ENCODE peak calls at places on chromosomes 2 and 18, in four cellular contexts. S is right atrium auricular region, R is body of pancreas, I is IMR-90. X is an unnamed sample.

GRCh38 chr2:54581326-54582039 is 125.4 kb downstream of the SPTBN1 start:
- DNase-seq in S (no peak), R (no peak), I (no peak), X (no peak)

GRCh38 chr2:239151201-239152131 is 249.4 kb downstream of the HDAC4 start:
- DNase-seq in S (peak; percentile 68), R (no peak), I (no peak), X (no peak)

GRCh38 chr18:46573156-46573555 is 83.9 kb downstream of the LOXHD1 start:
- DNase-seq in S (no peak), R (no peak), I (no peak), X (no peak)

GRCh38 chr2:43139996-43140621 is 86.3 kb downstream of the ZFP36L2 start:
- DNase-seq in S (no peak), R (no peak), I (no peak), X (no peak)

GRCh38 chr2:27891063-27891819 is 712 bp downstream of the BABAM2 start:
- DNase-seq in S (peak; percentile 92), R (peak; percentile 74), I (peak; percentile 83), X (peak; percentile 27)

GRCh38 chr18:53698907-53699306 is 525.6 kb downstream of the MBD2 start:
- DNase-seq in S (no peak), R (no peak), I (no peak), X (peak; percentile 79)

GRCh38 chr18:59718108-59719057 is 21.2 kb upstream of the CCBE1 start:
- DNase-seq in S (no peak), R (no peak), I (peak; percentile 95), X (no peak)

GRCh38 chr2:27441958-27442281 is 261 bp upstream of the KRTCAP3 start:
- DNase-seq in S (no peak), R (no peak), I (no peak), X (no peak)

GRCh38 chr2:162200636-162201035 is 42.6 kb downstream of the FAP start:
- DNase-seq in S (no peak), R (no peak), I (no peak), X (no peak)

GRCh38 chr2:24724111-24724775 is 68.9 kb downstream of the PTRHD1 start:
- DNase-seq in S (no peak), R (no peak), I (no peak), X (no peak)

DNA sequence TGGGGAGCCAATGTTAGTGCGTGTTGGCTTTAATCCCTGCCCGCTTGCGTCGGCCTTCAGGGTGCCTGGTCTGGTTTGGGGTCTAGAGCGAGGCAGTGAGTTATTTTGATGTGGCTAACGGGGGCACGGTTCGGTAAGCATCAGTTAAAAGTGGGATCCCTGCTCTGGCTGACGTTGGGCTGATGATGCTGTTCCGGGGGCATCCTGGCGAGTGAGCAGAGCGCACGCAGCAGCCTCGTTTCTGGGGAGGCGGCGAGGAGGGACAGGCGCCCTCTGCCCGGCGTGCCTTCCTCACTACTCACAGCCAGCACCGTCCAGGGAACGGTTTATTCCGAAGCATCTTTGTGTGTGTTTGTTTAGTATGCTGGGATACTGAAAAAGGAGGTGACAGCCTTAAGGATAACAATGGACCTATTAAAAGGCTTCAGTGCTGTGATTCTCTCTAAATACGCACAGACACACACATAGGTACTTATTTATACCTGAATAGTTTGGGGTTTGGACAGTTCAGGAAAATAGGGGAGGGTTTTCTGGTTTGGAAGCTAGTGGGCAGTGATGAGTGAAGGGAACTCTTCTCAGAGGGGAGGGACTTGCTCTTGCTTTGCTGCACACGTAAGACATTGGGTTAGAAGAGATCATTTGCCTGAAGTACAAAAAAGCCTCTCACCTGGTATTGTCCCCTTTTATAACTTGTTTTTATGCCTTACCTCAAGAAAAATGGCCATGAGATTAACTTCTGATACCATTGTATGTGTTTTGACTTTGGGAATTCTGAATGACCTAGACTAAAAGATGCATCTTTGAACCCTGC is 2.1 kb downstream of the CRIM1 start:
- DNase-seq in S (no peak), R (peak; percentile 27), I (peak; percentile 85), X (peak; percentile 61)
- H3K4me1 ChIP-seq in S (peaks cover 45% of the 10 kb centered on the region), R (peaks cover 37% of the 10 kb centered on the region), I (peaks cover 23% of the 10 kb centered on the region), X (no peaks in the 10 kb centered on the region)

DNA sequence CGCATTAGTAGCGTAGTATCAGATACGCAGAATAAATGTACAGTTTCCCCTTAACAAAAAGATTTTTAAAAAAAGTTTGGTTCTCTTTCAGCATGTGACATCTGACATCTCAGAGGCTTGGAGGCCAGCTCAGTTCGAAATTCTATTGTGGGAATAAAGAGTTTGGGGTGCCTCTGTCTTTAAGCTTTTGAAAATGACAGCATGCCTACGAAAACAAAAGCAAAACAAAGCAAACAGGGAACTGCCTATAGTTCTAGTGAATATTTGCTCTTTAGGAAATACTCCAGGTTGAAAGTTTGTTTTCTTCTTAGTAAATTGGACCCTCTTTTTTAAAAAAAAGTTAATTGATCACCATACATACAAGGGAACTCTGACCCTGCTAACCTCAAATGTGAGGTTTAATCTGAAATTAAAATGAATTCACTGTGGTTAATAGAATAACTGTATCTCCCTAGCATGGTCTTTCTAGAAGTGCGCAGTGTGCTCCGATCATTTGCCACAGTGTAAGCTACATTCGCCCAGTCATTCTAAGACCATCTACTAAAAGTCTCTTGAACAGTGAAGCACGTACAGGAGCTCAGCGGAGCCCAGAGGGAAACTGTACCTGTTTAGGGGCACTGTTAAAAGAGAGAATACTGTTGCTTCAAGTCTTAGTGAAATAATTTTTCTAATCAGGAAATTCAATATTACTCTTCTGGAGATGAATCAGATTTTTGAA is 347.0 kb upstream of the CDH2 start:
- DNase-seq in S (no peak), R (no peak), I (no peak), X (no peak)
- H3K4me3 ChIP-seq in S (no peak overlapping the region), R (no peak overlapping the region), I (no peak overlapping the region), X (no peak overlapping the region)

DNA sequence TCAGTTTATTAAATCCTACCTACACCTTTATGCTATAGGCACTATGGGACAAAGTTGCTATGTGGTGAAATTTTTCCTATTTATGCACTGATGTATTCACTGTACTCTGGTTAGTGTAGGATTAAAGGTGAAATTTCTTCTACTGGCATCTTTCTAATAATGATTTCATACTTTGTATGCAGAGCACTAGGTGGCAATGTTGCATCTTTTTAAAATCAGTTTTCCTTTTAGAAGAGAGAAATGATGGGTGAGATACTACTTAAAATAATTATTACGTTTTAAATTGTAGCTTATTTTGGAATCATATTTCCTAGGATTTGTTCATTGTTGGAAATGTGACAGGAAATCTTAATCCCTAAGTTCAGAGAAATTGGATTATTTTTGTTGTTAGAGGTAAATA is 150.9 kb downstream of the CD8B2 start:
- DNase-seq in S (no peak), R (no peak), I (peak; percentile 1), X (peak; percentile 48)
- TF ChIP-seq CTCF in S (no peak), R (peak; percentile 20), I (peak; percentile 33), X (peak; percentile 41)

GRCh38 chr18:50401334-50401733 is 26.5 kb downstream of the SKA1 start:
- DNase-seq in S (no peak), R (no peak), I (no peak), X (no peak)

GRCh38 chr18:50398947-50399346 is 24.1 kb downstream of the SKA1 start:
- DNase-seq in S (no peak), R (no peak), I (no peak), X (no peak)

GRCh38 chr18:50399582-50399981 is 24.7 kb downstream of the SKA1 start:
- DNase-seq in S (no peak), R (no peak), I (no peak), X (no peak)

GRCh38 chr18:50398099-50398498 is 23.3 kb downstream of the SKA1 start:
- DNase-seq in S (no peak), R (no peak), I (no peak), X (no peak)

GRCh38 chr18:50401888-50402287 is 27.0 kb downstream of the SKA1 start:
- DNase-seq in S (no peak), R (peak; percentile 98), I (peak; percentile 7), X (peak; percentile 82)
- H3K4me1 ChIP-seq in S (no peaks in the 10 kb centered on the region), R (peaks cover 33% of the 10 kb centered on the region), I (no peaks in the 10 kb centered on the region), X (peaks cover 38% of the 10 kb centered on the region)

GRCh38 chr2:157246212-157247067 is 11.1 kb upstream of the GALNT5 start:
- DNase-seq in S (no peak), R (no peak), I (peak; percentile 93), X (no peak)

GRCh38 chr2:157247068-157247407 is 10.5 kb upstream of the GALNT5 start:
- DNase-seq in S (no peak), R (no peak), I (no peak), X (no peak)

GRCh38 chr2:157250836-157251235 is 6.7 kb upstream of the GALNT5 start:
- DNase-seq in S (no peak), R (no peak), I (no peak), X (no peak)

GRCh38 chr2:157244691-157245090 is 12.8 kb upstream of the GALNT5 start:
- DNase-seq in S (no peak), R (no peak), I (no peak), X (no peak)

GRCh38 chr2:157245441-157246211 is 11.9 kb upstream of the GALNT5 start:
- DNase-seq in S (no peak), R (no peak), I (peak; percentile 20), X (no peak)
- H3K4me3 ChIP-seq in S (no peak overlapping the region), R (no peak overlapping the region), I (no peak overlapping the region), X (no peak overlapping the region)

DNA sequence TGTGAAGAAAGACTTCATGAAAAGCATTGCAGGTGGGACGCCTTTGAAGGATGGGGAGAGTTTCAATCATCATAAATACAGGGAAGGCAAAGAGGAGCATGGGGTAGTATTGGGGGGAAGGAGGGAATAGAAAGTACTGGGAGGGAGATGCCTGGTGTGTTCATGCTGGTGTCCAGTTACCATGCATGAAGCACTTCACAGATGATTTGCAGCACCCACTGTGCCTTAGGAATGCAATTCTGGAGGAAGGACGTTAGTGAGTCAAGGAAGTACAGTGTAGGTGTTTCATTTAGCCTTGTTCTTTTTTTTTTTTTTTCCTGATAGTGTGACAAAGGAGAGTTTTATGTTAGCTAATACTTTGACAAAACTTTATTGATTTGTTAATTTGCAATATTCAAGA is 36.8 kb downstream of the ADAM23 start:
- DNase-seq in S (no peak), R (no peak), I (peak; percentile 55), X (peak; percentile 13)
- TF ChIP-seq CTCF in S (no peak), R (no peak), I (no peak), X (no peak)

GRCh38 chr2:45494275-45494977 is 116.6 kb downstream of the SRBD1 start:
- DNase-seq in S (no peak), R (peak; percentile 15), I (peak; percentile 79), X (peak; percentile 74)
- H3K4me1 ChIP-seq in S (no peaks in the 10 kb centered on the region), R (peaks cover 7% of the 10 kb centered on the region), I (no peaks in the 10 kb centered on the region), X (no peaks in the 10 kb centered on the region)

GRCh38 chr18:39843546-39843945 is 2111.5 kb upstream of the PIK3C3 start:
- DNase-seq in S (no peak), R (no peak), I (no peak), X (no peak)

GRCh38 chr18:39842042-39842791 is 2112.8 kb upstream of the PIK3C3 start:
- DNase-seq in S (no peak), R (no peak), I (no peak), X (no peak)

GRCh38 chr18:39839782-39840181 is 2115.3 kb upstream of the PIK3C3 start:
- DNase-seq in S (no peak), R (no peak), I (peak; percentile 1), X (peak; percentile 34)

GRCh38 chr18:39840406-39840805 is 2114.6 kb upstream of the PIK3C3 start:
- DNase-seq in S (no peak), R (no peak), I (peak; percentile 49), X (peak; percentile 71)

GRCh38 chr18:39841133-39842041 is 2113.6 kb upstream of the PIK3C3 start:
- DNase-seq in S (no peak), R (peak; percentile 35), I (peak; percentile 50), X (peak; percentile 64)
- H3K4me3 ChIP-seq in S (peak overlapping the region; percentile 32), R (no peak overlapping the region), I (peak overlapping the region; percentile 66), X (peak overlapping the region; percentile 37)

GRCh38 chr18:9804517-9805104 is 81.2 kb upstream of the TXNDC2 start:
- DNase-seq in S (no peak), R (no peak), I (no peak), X (no peak)
- TF ChIP-seq CTCF in S (no peak), R (no peak), I (no peak), X (no peak)